ENCODE peak calls at places on chromosomes 4 and X, in four cellular contexts. O, P, A and H are unnamed samples.

GRCh38 chr4:105399535-105400161 is 74.2 kb downstream of the PPA2 start:
- DNase-seq in O (no peak), P (peak; percentile 85), A (no peak), H (no peak)

GRCh38 chr4:39785031-39785430 is 87.1 kb downstream of the UBE2K start:
- DNase-seq in O (no peak), P (no peak), A (no peak), H (no peak)

GRCh38 chrX:97845451-97845850 is 961.7 kb downstream of the RPA4 start:
- DNase-seq in O (no peak), P (no peak), A (no peak), H (no peak)

GRCh38 chr4:108113229-108113628 is 55.5 kb downstream of the LEF1 start:
- DNase-seq in O (no peak), P (no peak), A (no peak), H (no peak)

GRCh38 chrX:13000311-13000811 is 25.5 kb downstream of the TMSB4X start:
- DNase-seq in O (no peak), P (no peak), A (no peak), H (no peak)

GRCh38 chrX:138982350-138982749 is 270.8 kb upstream of the FGF13 start:
- DNase-seq in O (no peak), P (no peak), A (no peak), H (no peak)

GRCh38 chr4:168449740-168450442 is 30.4 kb downstream of the DDX60L start:
- DNase-seq in O (no peak), P (peak; percentile 91), A (no peak), H (no peak)

GRCh38 chr4:184382189-184382846 is 92.0 kb downstream of the IRF2 start:
- DNase-seq in O (no peak), P (no peak), A (no peak), H (no peak)

GRCh38 chrX:43560247-43560946 is 95.7 kb upstream of the MAOA start:
- DNase-seq in O (no peak), P (no peak), A (no peak), H (no peak)

GRCh38 chrX:47380268-47380667 is 9.9 kb downstream of the ZNF157 start:
- DNase-seq in O (no peak), P (no peak), A (no peak), H (no peak)

GRCh38 chr4:71566856-71567255 is 217.0 kb downstream of the GC start:
- DNase-seq in O (no peak), P (no peak), A (no peak), H (no peak)

GRCh38 chrX:12894074-12894691 is 12.2 kb upstream of the TLR8 start:
- DNase-seq in O (no peak), P (peak; percentile 8), A (no peak), H (no peak)